ENCODE peak calls at places on chromosomes 5 and 9, in seven cellular contexts. F is GM20000; G is fibroblast of mammary gland; H is activated T-helper 1 cell treated with anti-CD3 and anti-CD28 coated beads, Interleukin-2, amount 50 U/mL, for 16 hours; D is memory B cell; N is IMR-90; X is CD4-positive, alpha-beta T cell. U is an unnamed sample.

GRCh38 chr5:154797762-154798161 is 42.6 kb downstream of the LARP1 start:
- DNase-seq in N (no peak), X (no peak), H (no peak), G (no peak), D (no peak), F (no peak), U (no peak)

GRCh38 chr5:125370486-125370885 is 624.0 kb upstream of the ZNF608 start:
- DNase-seq in D (no peak), N (no peak), F (no peak), H (no peak), G (no peak), X (no peak), U (no peak)

GRCh38 chr9:118782790-118783463 is 586.3 kb downstream of the BRINP1 start:
- DNase-seq in D (no peak), H (no peak), N (no peak), F (no peak), X (no peak), G (no peak), U (no peak)

GRCh38 chr9:68507098-68507795 is 33.4 kb downstream of the TMEM252 start:
- DNase-seq in N (peak; percentile 51), F (peak; percentile 19), H (no peak), D (no peak), G (peak; percentile 40), X (no peak), U (peak; percentile 15)

GRCh38 chr9:129225815-129226214 is 47.8 kb upstream of the IER5L start:
- DNase-seq in F (no peak), D (no peak), X (peak; percentile 49), H (no peak), N (peak; percentile 73), G (peak; percentile 78), U (peak; percentile 72)

GRCh38 chr5:132475531-132475930 is 15.0 kb downstream of the IRF1 start:
- DNase-seq in X (no peak), D (no peak), F (no peak), N (no peak), H (no peak), G (no peak), U (peak; percentile 50)

GRCh38 chr5:78113689-78114088 is 180.8 kb downstream of the AP3B1 start:
- DNase-seq in H (no peak), G (no peak), D (no peak), F (peak; percentile 25), N (no peak), X (no peak), U (no peak)

GRCh38 chr9:89414670-89415069 is 83.2 kb downstream of the SEMA4D start:
- DNase-seq in H (no peak), G (no peak), X (no peak), D (no peak), F (no peak), N (no peak), U (no peak)

GRCh38 chr9:109568568-109569210 is 70.6 kb upstream of the PTPN3 start:
- DNase-seq in N (no peak), H (no peak), G (no peak), F (no peak), X (no peak), D (no peak), U (no peak)

U was measured in RPMI7951.